ENCODE peak calls at places on chromosomes 7 and 10, in eight cellular contexts. M is sigmoid colon, C is IMR-90, Q is HCT116, O is ovary, P is right lobe of liver, D is uterus, R is A549. H is an unnamed sample.
A peak's percentile ranks its signal among the peaks of the same experiment; 100 is the strongest.

GRCh38 chr10:120746016-120746755 is 105.0 kb upstream of the WDR11 start:
- DNase-seq in M (no peak), C (no peak), Q (no peak), O (no peak), P (no peak), D (no peak), R (no peak), H (no peak)

GRCh38 chr10:99451499-99451788 is 21.0 kb upstream of the GOT1 start:
- DNase-seq in M (no peak), C (no peak), Q (no peak), O (no peak), P (no peak), D (no peak), R (no peak), H (no peak)

GRCh38 chr10:59176241-59177030 is at the start of gene PHYHIPL:
- DNase-seq in M (peak; percentile 52), C (no peak), Q (no peak), O (peak; percentile 25), P (peak; percentile 63), D (no peak), R (peak; percentile 14), H (peak; percentile 53)

GRCh38 chr7:28865494-28866257 is 92.5 kb downstream of the TRIL start:
- DNase-seq in M (no peak), C (peak; percentile 38), Q (no peak), O (no peak), P (no peak), D (no peak), R (no peak), H (no peak)

GRCh38 chr7:41104621-41105020 is 598.3 kb downstream of the INHBA start:
- DNase-seq in M (no peak), C (peak; percentile 68), Q (no peak), O (no peak), P (no peak), D (no peak), R (no peak), H (no peak)

GRCh38 chr7:30927040-30927439 is 15.4 kb downstream of the AQP1 start:
- DNase-seq in M (no peak), C (no peak), Q (no peak), O (peak; percentile 1), P (peak; percentile 19), D (no peak), R (no peak), H (peak; percentile 2)

GRCh38 chr7:117659453-117660086 is 179.7 kb downstream of the CFTR start:
- DNase-seq in M (no peak), C (peak; percentile 67), Q (no peak), O (no peak), P (no peak), D (no peak), R (peak; percentile 24), H (no peak)

GRCh38 chr7:2691223-2691818 is 3.3 kb downstream of the AMZ1 start:
- DNase-seq in M (no peak), C (no peak), Q (no peak), O (no peak), P (no peak), D (no peak), R (no peak), H (peak; percentile 48)

GRCh38 chr10:50422259-50422658 is 170.9 kb upstream of the ASAH2 start:
- DNase-seq in M (no peak), C (peak; percentile 24), Q (no peak), O (no peak), P (no peak), D (no peak), R (no peak), H (no peak)

GRCh38 chr7:154566877-154567276 is 436.0 kb downstream of the PAXIP1 start:
- DNase-seq in M (no peak), C (no peak), Q (no peak), O (no peak), P (no peak), D (no peak), R (no peak), H (no peak)

GRCh38 chr10:62614389-62615157 is 189.9 kb upstream of the ADO start:
- DNase-seq in M (no peak), C (peak; percentile 54), Q (no peak), O (no peak), P (no peak), D (no peak), R (peak; percentile 51), H (no peak)

GRCh38 chr7:95527033-95527775 is 41.5 kb downstream of the ASB4 start:
- DNase-seq in M (peak; percentile 74), C (peak; percentile 44), Q (peak; percentile 50), O (peak; percentile 56), P (no peak), D (peak; percentile 68), R (peak; percentile 75), H (peak; percentile 65)

GRCh38 chr7:89238156-89238555 is 442.6 kb upstream of the TEX47 start:
- DNase-seq in M (no peak), C (peak; percentile 28), Q (no peak), O (no peak), P (no peak), D (no peak), R (no peak), H (no peak)

GRCh38 chr10:128373831-128374230 is 247.6 kb upstream of the MKI67 start:
- DNase-seq in M (no peak), C (no peak), Q (no peak), O (no peak), P (no peak), D (no peak), R (no peak), H (no peak)

GRCh38 chr7:117097860-117098259 is 144.6 kb downstream of the ST7 start:
- DNase-seq in M (no peak), C (no peak), Q (no peak), O (no peak), P (no peak), D (no peak), R (no peak), H (no peak)

GRCh38 chr10:3950676-3951275 is 165.8 kb upstream of the KLF6 start:
- DNase-seq in M (no peak), C (no peak), Q (no peak), O (no peak), P (no peak), D (no peak), R (no peak), H (no peak)

GRCh38 chr7:33547880-33548279 is 357.5 kb upstream of the BMPER start:
- DNase-seq in M (no peak), C (peak; percentile 33), Q (no peak), O (no peak), P (no peak), D (no peak), R (no peak), H (no peak)

GRCh38 chr7:134365341-134366054 is 48.8 kb upstream of the SLC35B4 start:
- DNase-seq in M (no peak), C (peak; percentile 47), Q (no peak), O (no peak), P (no peak), D (no peak), R (peak; percentile 94), H (no peak)

GRCh38 chr7:132815696-132816334 is 239.5 kb upstream of the PLXNA4 start:
- DNase-seq in M (no peak), C (peak; percentile 11), Q (no peak), O (no peak), P (no peak), D (no peak), R (no peak), H (no peak)

GRCh38 chr10:16521311-16522016 is at the start of gene C1QL3:
- DNase-seq in M (no peak), C (peak; percentile 21), Q (no peak), O (no peak), P (no peak), D (no peak), R (no peak), H (peak; percentile 25)

DNA sequence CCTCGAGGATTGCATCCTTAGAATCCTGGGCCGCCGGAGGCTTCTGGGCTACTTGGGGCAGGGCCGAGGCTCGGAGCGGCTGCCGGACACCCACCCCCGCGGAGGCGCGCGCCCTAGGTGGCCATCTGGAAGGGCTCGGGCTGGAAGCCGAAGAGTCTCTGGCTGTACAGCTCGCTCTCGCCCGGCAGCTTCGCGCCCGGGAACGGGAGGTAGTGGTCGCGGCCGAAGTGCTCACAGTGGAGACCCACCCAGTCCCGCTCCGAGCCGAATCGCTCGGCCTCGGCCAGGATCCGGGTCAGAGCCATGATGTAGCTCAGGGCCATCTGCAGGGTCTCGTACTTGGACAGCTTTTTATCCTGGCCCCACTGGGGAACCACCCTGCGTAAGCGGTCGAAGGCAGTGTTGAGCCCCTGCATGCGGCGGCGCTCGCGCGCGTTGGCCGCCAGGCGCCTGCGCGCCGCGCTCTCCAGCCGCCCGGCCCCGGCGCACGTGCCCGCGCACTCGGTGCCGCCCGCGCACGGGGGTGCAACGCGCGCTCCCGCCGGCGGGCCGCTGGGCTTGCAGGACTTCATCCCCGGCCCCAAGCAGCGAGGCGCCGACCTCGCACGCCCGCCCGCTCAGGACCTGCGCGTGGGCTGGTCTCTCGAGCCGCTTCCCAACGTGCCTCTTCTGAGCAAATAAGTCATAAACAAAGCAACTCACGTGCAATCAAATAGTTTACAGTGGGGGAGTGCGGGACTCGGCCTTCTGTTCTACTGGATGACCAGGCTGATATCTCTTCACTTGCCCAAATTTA is 609 bp downstream of the ATOH7 start:
- DNase-seq in M (peak; percentile 82), C (peak; percentile 76), Q (peak; percentile 45), O (peak; percentile 67), P (peak; percentile 65), D (peak; percentile 62), R (peak; percentile 84), H (peak; percentile 80)
- TF ChIP-seq POLR2A in M (no peak), C (no peak), Q (no peak), O (no peak), P (no peak), D (no peak), R (peak; percentile 73), H (no peak)

DNA sequence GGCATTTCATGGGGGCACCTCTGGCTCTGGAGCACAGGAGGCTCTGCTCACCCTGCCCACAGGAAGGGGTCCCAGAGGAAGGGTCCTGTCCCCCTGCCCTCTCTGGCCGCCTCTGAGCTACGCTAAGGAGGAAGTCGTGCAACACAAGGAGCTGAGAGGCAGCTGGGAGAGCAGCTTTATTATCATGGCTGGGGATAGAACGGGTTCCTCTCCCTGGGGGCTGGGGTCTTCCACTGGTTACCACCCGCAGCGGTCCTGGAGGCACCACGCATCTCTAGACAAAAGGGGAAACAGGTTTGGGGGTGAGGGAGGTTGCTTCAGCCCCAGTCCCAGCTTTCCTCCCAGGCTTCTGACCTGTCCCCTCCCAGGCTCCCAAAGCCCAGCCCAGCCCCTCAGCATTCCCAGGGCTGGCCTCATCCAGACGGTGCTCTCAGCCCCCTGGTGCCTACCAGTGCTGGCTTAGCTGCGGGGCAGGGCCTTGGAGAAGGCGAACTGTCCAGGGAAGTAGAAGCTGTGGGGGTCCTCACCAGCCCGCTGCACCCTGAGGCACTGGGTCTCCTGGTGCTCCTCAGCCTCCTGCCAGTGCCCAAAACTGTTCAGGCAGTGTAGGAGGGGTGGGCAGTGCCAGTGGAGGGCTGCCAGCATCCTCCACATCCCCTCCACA is 3.1 kb downstream of the RARRES2 start:
- DNase-seq in M (no peak), C (no peak), Q (no peak), O (peak; percentile 19), P (no peak), D (no peak), R (no peak), H (no peak)
- H3K4me1 ChIP-seq in M (peaks cover 72% of the 10 kb centered on the region), C (peaks cover 33% of the 10 kb centered on the region), Q (no peaks in the 10 kb centered on the region), O (peaks cover 26% of the 10 kb centered on the region), P (peaks cover 69% of the 10 kb centered on the region), D (peaks cover 6% of the 10 kb centered on the region), R (no peaks in the 10 kb centered on the region), H (peaks cover 26% of the 10 kb centered on the region)

GRCh38 chr10:123606955-123607354 is 59.2 kb upstream of the GPR26 start:
- DNase-seq in M (no peak), C (no peak), Q (no peak), O (no peak), P (no peak), D (no peak), R (no peak), H (no peak)
- H3K4me3 ChIP-seq in M (no peak overlapping the region), C (no peak overlapping the region), Q (no peak overlapping the region), O (no peak overlapping the region), P (no peak overlapping the region), D (no peak overlapping the region), R (no peak overlapping the region), H (no peak overlapping the region)

GRCh38 chr7:101308245-101309085 is 13.1 kb downstream of the IFT22 start:
- DNase-seq in M (peak; percentile 74), C (no peak), Q (no peak), O (no peak), P (peak; percentile 82), D (peak; percentile 27), R (peak; percentile 89), H (peak; percentile 54)
- TF ChIP-seq POLR2A in M (no peak), C (no peak), Q (peak; percentile 92), O (no peak), P (no peak), D (no peak), R (peak; percentile 73), H (no peak)

H was measured in testis.